ENCODE peak calls at places on chromosomes 1 and 21, in nine cellular contexts. W, Y, X, F, T, A, L, R and N are unnamed samples.
A peak's percentile ranks its signal among the peaks of the same experiment; 100 is the strongest.

GRCh38 chr21:15976807-15977206 is 247.0 kb downstream of the USP25 start:
- DNase-seq in R (no peak), T (no peak), Y (no peak), A (peak; percentile 9), W (no peak), F (no peak), L (no peak), X (no peak), N (no peak)

GRCh38 chr1:22383526-22384291 is 67.9 kb upstream of the ZBTB40 start:
- DNase-seq in T (no peak), F (no peak), L (no peak), Y (no peak), X (no peak), W (no peak), R (no peak), A (no peak), N (no peak)

GRCh38 chr21:38377165-38378093 is 120.6 kb downstream of the KCNJ15 start:
- DNase-seq in L (no peak), R (no peak), W (no peak), Y (no peak), X (no peak), F (no peak), A (no peak), T (no peak), N (no peak)

GRCh38 chr1:42370876-42371549 is 9.6 kb upstream of the RIMKLA start:
- DNase-seq in W (no peak), R (no peak), A (no peak), F (no peak), Y (no peak), L (no peak), T (no peak), X (no peak), N (no peak)

GRCh38 chr21:31957631-31958030 is 84.8 kb downstream of the HUNK start:
- DNase-seq in T (no peak), W (no peak), R (no peak), X (no peak), A (no peak), F (no peak), Y (no peak), L (no peak), N (no peak)

GRCh38 chr1:88888755-88889154 is 2.6 kb downstream of the GTF2B start:
- DNase-seq in L (no peak), A (no peak), T (no peak), F (no peak), W (no peak), Y (no peak), X (no peak), R (no peak), N (no peak)

GRCh38 chr21:33168886-33169285 is 60.9 kb upstream of the IFNAR2 start:
- DNase-seq in Y (no peak), L (no peak), R (no peak), T (no peak), F (no peak), A (no peak), W (no peak), X (no peak), N (no peak)

GRCh38 chr21:45974073-45975016 is 7.2 kb upstream of the COL6A1 start:
- DNase-seq in R (no peak), F (no peak), T (no peak), A (peak; percentile 26), Y (peak; percentile 75), X (no peak), W (no peak), L (peak; percentile 31), N (peak; percentile 41)

GRCh38 chr21:34958040-34958439 is 91.1 kb downstream of the RUNX1 start:
- DNase-seq in T (no peak), L (no peak), A (no peak), R (no peak), X (no peak), Y (no peak), W (no peak), F (no peak), N (no peak)

GRCh38 chr21:35232545-35233176 is 183.6 kb upstream of the RUNX1 start:
- DNase-seq in L (no peak), A (peak; percentile 60), Y (peak; percentile 81), T (no peak), R (no peak), W (no peak), F (no peak), X (no peak), N (no peak)

GRCh38 chr21:37324558-37324957 is 42.0 kb upstream of the DYRK1A start:
- DNase-seq in Y (no peak), A (no peak), F (no peak), T (no peak), L (no peak), W (no peak), X (no peak), R (no peak), N (no peak)

GRCh38 chr1:30586671-30587070 is 136.7 kb downstream of the MATN1 start:
- DNase-seq in X (no peak), T (no peak), W (no peak), L (no peak), A (no peak), R (no peak), Y (no peak), F (no peak), N (no peak)

GRCh38 chr1:55262822-55263221 is 47.7 kb upstream of the USP24 start:
- DNase-seq in W (no peak), L (no peak), R (no peak), T (no peak), A (peak; percentile 86), F (no peak), X (no peak), Y (peak; percentile 72), N (no peak)

GRCh38 chr1:208570362-208570761 is 326.2 kb upstream of the PLXNA2 start:
- DNase-seq in W (no peak), L (no peak), X (no peak), F (no peak), T (no peak), R (no peak), Y (no peak), A (no peak), N (no peak)
- TF ChIP-seq CTCF in W (no peak), L (no peak), X (no peak), F (no peak), T (no peak), R (no peak), Y (no peak), A (no peak), N (no peak)

GRCh38 chr1:44501022-44501910 is 96.2 kb downstream of the RNF220 start:
- DNase-seq in L (no peak), W (no peak), Y (no peak), R (no peak), X (no peak), A (no peak), F (no peak), T (no peak), N (no peak)

GRCh38 chr1:44503625-44504024 is 98.6 kb downstream of the RNF220 start:
- DNase-seq in Y (no peak), F (no peak), L (no peak), T (no peak), W (no peak), A (no peak), R (peak; percentile 19), X (no peak), N (no peak)

GRCh38 chr1:44499306-44499705 is 94.3 kb downstream of the RNF220 start:
- DNase-seq in L (no peak), W (no peak), T (no peak), R (no peak), A (no peak), X (no peak), F (no peak), Y (no peak), N (peak; percentile 60)

GRCh38 chr1:44497422-44498170 is 92.5 kb downstream of the RNF220 start:
- DNase-seq in W (no peak), Y (no peak), T (no peak), L (no peak), R (no peak), F (no peak), X (no peak), A (no peak), N (no peak)

DNA sequence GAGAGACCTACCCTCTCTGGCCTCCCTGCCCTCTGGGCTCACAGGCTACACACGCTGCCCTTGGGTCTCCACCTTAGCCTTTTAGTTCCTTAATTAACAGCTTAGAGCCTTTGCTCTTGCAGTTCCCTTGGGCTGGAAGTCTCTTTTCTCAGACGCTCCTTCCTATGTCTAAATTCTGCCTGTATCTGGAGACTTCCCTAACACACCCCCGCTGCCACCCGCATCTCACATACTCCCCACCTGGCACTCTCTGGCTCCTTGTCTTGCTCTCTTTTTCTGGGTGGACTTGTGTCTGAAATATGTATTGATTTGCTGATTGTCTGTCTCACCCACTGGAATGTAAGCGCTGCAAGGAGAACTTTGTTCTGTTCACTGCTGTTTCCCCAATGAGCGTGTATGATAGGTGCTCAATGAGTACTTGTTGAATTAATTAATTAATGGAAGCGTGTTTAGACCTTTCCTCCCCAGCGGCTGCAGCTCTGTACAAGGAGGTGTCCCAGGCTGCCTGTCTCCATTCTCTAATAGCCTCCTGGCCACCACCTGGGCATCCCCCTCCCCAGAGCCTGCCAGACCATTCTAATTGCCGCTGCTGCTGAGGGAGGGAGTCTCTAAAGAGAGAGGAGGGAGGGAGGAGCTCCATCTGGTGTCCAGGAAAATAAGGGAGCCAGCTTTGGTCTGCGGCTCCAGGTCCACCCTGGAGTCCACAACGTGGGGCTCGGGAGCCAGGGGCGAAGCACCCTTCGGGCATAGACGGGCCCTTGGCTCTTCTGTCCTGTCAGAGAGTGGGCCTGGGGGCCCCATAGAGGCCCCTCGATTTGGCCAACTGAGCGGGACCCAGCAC is 95.3 kb downstream of the RNF220 start:
- DNase-seq in Y (no peak), X (no peak), A (peak; percentile 11), R (no peak), T (no peak), L (no peak), F (no peak), W (no peak), N (no peak)
- TF ChIP-seq CTCF in Y (peak; percentile 45), X (no peak), A (peak; percentile 16), R (no peak), T (no peak), L (no peak), F (peak; percentile 8), W (no peak), N (no peak)

DNA sequence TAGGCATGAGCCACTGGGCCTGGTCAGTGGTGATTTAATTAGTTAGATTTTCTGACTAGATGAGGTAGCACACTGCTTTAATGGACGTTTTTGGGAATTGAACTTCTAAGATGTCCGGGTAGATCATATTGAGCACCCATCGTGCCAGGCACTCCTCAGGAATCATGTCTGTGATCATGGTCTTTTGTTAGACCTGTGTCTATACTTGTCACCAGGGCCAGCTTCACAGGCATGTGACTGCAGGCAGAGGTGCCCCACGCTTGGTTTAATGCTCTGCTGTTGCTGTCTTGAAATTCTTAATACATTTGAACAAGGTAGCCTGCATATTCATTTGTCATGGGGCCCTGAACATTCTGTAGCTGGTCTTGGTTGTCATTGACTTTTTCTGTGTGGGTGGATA is 19.6 kb downstream of the UBE4B start:
- DNase-seq in X (no peak), L (no peak), W (no peak), T (no peak), F (no peak), A (no peak), R (no peak), Y (no peak), N (no peak)
- TF ChIP-seq CTCF in X (no peak), L (no peak), W (no peak), T (no peak), F (no peak), A (no peak), R (no peak), Y (no peak), N (no peak)

DNA sequence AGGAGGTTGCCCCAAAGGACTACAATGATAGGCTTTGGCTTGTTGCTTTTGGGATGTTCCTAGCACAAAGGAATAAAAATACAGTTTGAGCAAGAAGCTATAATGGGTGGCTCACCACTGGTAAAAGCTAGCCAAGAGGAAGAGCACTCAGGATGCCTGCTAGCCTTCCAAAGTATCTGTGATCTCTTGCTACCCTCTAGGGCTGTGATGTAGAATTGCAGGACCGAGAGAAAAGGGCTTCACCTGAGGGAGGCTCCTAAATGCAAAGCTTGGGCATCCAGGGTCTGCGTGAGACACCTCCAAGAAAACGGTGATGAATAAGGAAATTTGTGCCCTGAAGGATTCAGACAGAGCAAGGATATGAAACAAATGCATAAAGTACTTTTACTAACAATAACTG is 17.7 kb downstream of the IVL start:
- DNase-seq in W (no peak), X (no peak), T (peak; percentile 51), L (no peak), Y (peak; percentile 51), F (peak; percentile 22), A (peak; percentile 82), R (peak; percentile 67), N (no peak)
- TF ChIP-seq CTCF in W (peak; percentile 79), X (no peak), T (peak; percentile 39), L (no peak), Y (peak; percentile 73), F (peak; percentile 82), A (peak; percentile 98), R (peak; percentile 85), N (no peak)